ENCODE peak calls at places on chromosomes 3 and 15, in ten cellular contexts. I, E, A, O, G, U, N, Y, W and P are unnamed samples.

GRCh38 chr15:65060641-65061397 is 7.0 kb downstream of the RASL12 start:
- DNase-seq in I (no peak), E (no peak), A (no peak), O (no peak), G (no peak), U (no peak), N (no peak), Y (no peak), W (no peak), P (no peak)

GRCh38 chr15:93030430-93031102 is 58.4 kb downstream of the RGMA start:
- DNase-seq in I (peak; percentile 80), E (peak; percentile 70), A (peak; percentile 75), O (peak; percentile 71), G (peak; percentile 87), U (peak; percentile 74), N (peak; percentile 60), Y (peak; percentile 65), W (peak; percentile 73), P (peak; percentile 60)

GRCh38 chr15:74573987-74574386 is 33.0 kb downstream of the ARID3B start:
- DNase-seq in I (no peak), E (no peak), A (peak; percentile 21), O (no peak), G (no peak), U (no peak), N (no peak), Y (no peak), W (no peak), P (no peak)

GRCh38 chr3:134496481-134497071 is 10.7 kb downstream of the CEP63 start:
- DNase-seq in I (no peak), E (no peak), A (no peak), O (no peak), G (no peak), U (no peak), N (no peak), Y (no peak), W (peak; percentile 7), P (no peak)

GRCh38 chr15:69786136-69786701 is 311.5 kb downstream of the TLE3 start:
- DNase-seq in I (no peak), E (no peak), A (no peak), O (no peak), G (no peak), U (no peak), N (no peak), Y (no peak), W (no peak), P (no peak)

GRCh38 chr3:178297732-178298131 is 238.5 kb upstream of the KCNMB2 start:
- DNase-seq in I (no peak), E (no peak), A (no peak), O (no peak), G (no peak), U (no peak), N (no peak), Y (no peak), W (no peak), P (no peak)

GRCh38 chr15:31402511-31403056 is 75.9 kb downstream of the KLF13 start:
- DNase-seq in I (no peak), E (no peak), A (no peak), O (no peak), G (no peak), U (no peak), N (no peak), Y (no peak), W (peak; percentile 59), P (peak; percentile 89)

GRCh38 chr3:49994476-49994875 is 54.5 kb downstream of the RBM6 start:
- DNase-seq in I (no peak), E (no peak), A (no peak), O (no peak), G (no peak), U (no peak), N (no peak), Y (no peak), W (no peak), P (no peak)

GRCh38 chr15:86690566-86690965 is 610.9 kb downstream of the AGBL1 start:
- DNase-seq in I (no peak), E (no peak), A (peak; percentile 15), O (no peak), G (no peak), U (no peak), N (no peak), Y (no peak), W (peak; percentile 64), P (no peak)

GRCh38 chr15:71572452-71573053 is 237.8 kb upstream of the NR2E3 start:
- DNase-seq in I (no peak), E (no peak), A (peak; percentile 94), O (no peak), G (no peak), U (peak; percentile 48), N (no peak), Y (no peak), W (no peak), P (no peak)
- TF ChIP-seq CTCF in I (no peak), E (no peak), A (peak; percentile 57), O (no peak), G (no peak), U (peak; percentile 48), N (peak; percentile 23), Y (no peak), W (peak; percentile 18), P (peak; percentile 10)

GRCh38 chr3:128014548-128014947 is 37.7 kb upstream of the SEC61A1 start:
- DNase-seq in I (no peak), E (no peak), A (no peak), O (no peak), G (no peak), U (no peak), N (no peak), Y (no peak), W (no peak), P (no peak)

GRCh38 chr3:128009952-128010846 is 42.0 kb upstream of the SEC61A1 start:
- DNase-seq in I (no peak), E (no peak), A (no peak), O (no peak), G (no peak), U (no peak), N (no peak), Y (no peak), W (no peak), P (peak; percentile 92)

GRCh38 chr3:128012050-128012449 is 40.2 kb upstream of the SEC61A1 start:
- DNase-seq in I (no peak), E (no peak), A (no peak), O (no peak), G (no peak), U (no peak), N (no peak), Y (no peak), W (no peak), P (no peak)

GRCh38 chr3:128006471-128007424 is 45.5 kb upstream of the SEC61A1 start:
- DNase-seq in I (no peak), E (no peak), A (no peak), O (no peak), G (no peak), U (no peak), N (no peak), Y (no peak), W (no peak), P (no peak)

GRCh38 chr3:128011140-128011539 is 41.1 kb upstream of the SEC61A1 start:
- DNase-seq in I (peak; percentile 83), E (no peak), A (peak; percentile 70), O (no peak), G (no peak), U (peak; percentile 81), N (peak; percentile 49), Y (peak; percentile 72), W (peak; percentile 65), P (peak; percentile 53)
- TF ChIP-seq CTCF in I (no peak), E (no peak), A (peak; percentile 75), O (no peak), G (peak; percentile 38), U (peak; percentile 34), N (peak; percentile 67), Y (no peak), W (peak; percentile 47), P (peak; percentile 57)

DNA sequence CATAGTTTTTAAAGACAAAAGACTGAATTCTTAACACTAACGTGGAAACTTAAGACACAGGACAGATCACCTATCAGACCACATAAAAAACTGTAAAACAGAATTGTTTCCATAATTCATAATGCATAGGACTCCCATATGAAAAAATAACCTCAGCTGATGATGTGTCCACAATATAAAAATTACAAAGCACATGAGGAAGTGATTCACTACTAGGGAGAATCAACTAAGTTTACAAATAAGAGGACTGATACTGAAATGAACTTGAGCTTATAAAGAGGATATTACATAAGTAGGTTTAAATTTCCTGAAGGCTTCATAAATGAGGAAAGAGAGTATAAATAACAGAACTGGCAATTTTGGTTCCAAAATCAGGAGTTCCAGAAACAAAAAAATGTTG is 111.8 kb downstream of the SAMMSON start:
- DNase-seq in I (no peak), E (no peak), A (no peak), O (no peak), G (no peak), U (no peak), N (no peak), Y (no peak), W (no peak), P (no peak)
- TF ChIP-seq CTCF in I (no peak), E (no peak), A (no peak), O (no peak), G (no peak), U (no peak), N (no peak), Y (no peak), W (no peak), P (no peak)

GRCh38 chr15:45785897-45786296 is 151.1 kb downstream of the SQOR start:
- DNase-seq in I (no peak), E (no peak), A (no peak), O (no peak), G (no peak), U (no peak), N (no peak), Y (no peak), W (no peak), P (no peak)

GRCh38 chr15:45794768-45795486 is 160.1 kb downstream of the SQOR start:
- DNase-seq in I (no peak), E (no peak), A (no peak), O (no peak), G (no peak), U (no peak), N (no peak), Y (no peak), W (no peak), P (no peak)

GRCh38 chr15:45795487-45796069 is 160.7 kb downstream of the SQOR start:
- DNase-seq in I (no peak), E (no peak), A (peak; percentile 74), O (no peak), G (no peak), U (no peak), N (peak; percentile 29), Y (no peak), W (peak; percentile 76), P (peak; percentile 32)

GRCh38 chr15:45794304-45794703 is 159.5 kb downstream of the SQOR start:
- DNase-seq in I (no peak), E (no peak), A (no peak), O (no peak), G (no peak), U (no peak), N (no peak), Y (no peak), W (no peak), P (no peak)

DNA sequence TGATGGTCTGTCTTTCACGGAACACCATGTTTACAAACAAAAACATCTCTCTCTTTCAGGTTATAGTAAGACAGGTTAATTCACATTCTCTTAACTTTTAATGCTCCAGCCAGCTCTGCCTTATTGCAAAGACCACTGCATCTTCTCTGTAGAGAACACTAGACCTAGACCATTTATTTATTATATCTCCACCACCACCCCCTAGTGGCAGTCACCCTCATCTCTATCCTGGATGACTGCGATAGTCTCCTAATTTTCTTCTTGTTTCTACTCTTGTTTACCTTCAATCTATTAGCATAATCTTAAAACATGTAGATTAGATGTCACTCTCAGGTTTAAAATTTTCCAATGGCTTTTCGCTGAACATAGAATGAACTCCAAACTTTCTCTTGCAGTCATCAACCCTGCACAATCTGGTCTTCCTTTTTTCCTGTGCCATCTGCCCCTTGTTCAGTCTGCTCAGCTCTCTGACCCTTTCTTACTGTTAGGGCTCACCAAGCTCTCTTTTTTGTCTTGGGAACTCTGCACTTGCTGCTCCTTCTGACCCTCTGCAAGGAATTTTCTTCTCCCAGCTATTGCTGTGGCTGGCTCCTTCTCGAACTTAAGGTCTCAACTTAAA is 155.6 kb downstream of the SQOR start:
- DNase-seq in I (no peak), E (no peak), A (peak; percentile 47), O (no peak), G (peak; percentile 27), U (no peak), N (no peak), Y (no peak), W (peak; percentile 43), P (peak; percentile 16)
- TF ChIP-seq CTCF in I (no peak), E (no peak), A (peak; percentile 79), O (peak; percentile 49), G (peak; percentile 44), U (peak; percentile 42), N (peak; percentile 66), Y (no peak), W (peak; percentile 65), P (peak; percentile 51)